ENCODE peak calls at places on chromosomes 12 and 14, in four cellular contexts. B, I, W and F are unnamed samples.

GRCh38 chr12:5739862-5740370 is 205.1 kb downstream of the ANO2 start:
- DNase-seq in B (no peak), I (no peak), W (no peak), F (no peak)

GRCh38 chr12:1594295-1595025 is at the start of gene FBXL14:
- DNase-seq in B (no peak), I (peak; percentile 91), W (peak; percentile 70), F (peak; percentile 61)

GRCh38 chr14:100680439-100681051 is 46.1 kb upstream of the DLK1 start:
- DNase-seq in B (no peak), I (peak; percentile 66), W (no peak), F (no peak)

GRCh38 chr12:120688527-120689071 is 1.6 kb downstream of the MLEC start:
- DNase-seq in B (no peak), I (peak; percentile 31), W (no peak), F (no peak)

GRCh38 chr14:29144598-29144997 is 378.0 kb downstream of the FOXG1 start:
- DNase-seq in B (no peak), I (no peak), W (no peak), F (no peak)

GRCh38 chr12:50764116-50764860 is 387 bp downstream of the ATF1 start:
- DNase-seq in B (no peak), I (no peak), W (peak; percentile 63), F (peak; percentile 82)

GRCh38 chr12:74321381-74321780 is 216.3 kb upstream of the ATXN7L3B start:
- DNase-seq in B (no peak), I (no peak), W (no peak), F (no peak)

GRCh38 chr12:77058740-77059139 is 6.6 kb downstream of the E2F7 start:
- DNase-seq in B (no peak), I (no peak), W (no peak), F (no peak)

GRCh38 chr12:93447555-93448265 is 6.0 kb upstream of the UBE2N start:
- DNase-seq in B (no peak), I (no peak), W (no peak), F (no peak)

GRCh38 chr12:6791931-6792520 is 2.7 kb downstream of the CD4 start:
- DNase-seq in B (no peak), I (no peak), W (no peak), F (no peak)

GRCh38 chr12:108833355-108833733 is 24.0 kb downstream of the SSH1 start:
- DNase-seq in B (no peak), I (no peak), W (no peak), F (no peak)

GRCh38 chr14:80425686-80426085 is 214.4 kb upstream of the DIO2 start:
- DNase-seq in B (no peak), I (no peak), W (no peak), F (no peak)

GRCh38 chr12:95116773-95117172 is 43.4 kb upstream of the NR2C1 start:
- DNase-seq in B (peak; percentile 16), I (no peak), W (no peak), F (no peak)

GRCh38 chr14:92877757-92878431 is 45.1 kb upstream of the CHGA start:
- DNase-seq in B (no peak), I (no peak), W (no peak), F (no peak)

GRCh38 chr12:50258167-50258551 is 25.2 kb downstream of the LIMA1 start:
- DNase-seq in B (no peak), I (no peak), W (no peak), F (no peak)

GRCh38 chr12:125519026-125519651 is 453.9 kb downstream of the AACS start:
- DNase-seq in B (no peak), I (no peak), W (no peak), F (no peak)

GRCh38 chr12:60421741-60422140 is 825.9 kb downstream of the SLC16A7 start:
- DNase-seq in B (no peak), I (no peak), W (no peak), F (no peak)

GRCh38 chr12:104687823-104688573 is 231.2 kb downstream of the CHST11 start:
- DNase-seq in B (no peak), I (no peak), W (peak; percentile 76), F (no peak)

GRCh38 chr12:120640840-120641833 is 711 bp downstream of the CABP1 start:
- DNase-seq in B (no peak), I (peak; percentile 70), W (no peak), F (peak; percentile 59)

GRCh38 chr12:56387152-56387551 is 24.5 kb upstream of the APOF start:
- DNase-seq in B (no peak), I (peak; percentile 38), W (no peak), F (no peak)

GRCh38 chr12:33708935-33709334 is 269.3 kb upstream of the SYT10 start:
- DNase-seq in B (no peak), I (no peak), W (no peak), F (no peak)

GRCh38 chr12:118391836-118392235 is 15.5 kb downstream of the SUDS3 start:
- DNase-seq in B (no peak), I (no peak), W (no peak), F (no peak)

GRCh38 chr12:117072736-117073475 is 26.3 kb downstream of the TESC start:
- DNase-seq in B (no peak), I (no peak), W (no peak), F (no peak)

DNA sequence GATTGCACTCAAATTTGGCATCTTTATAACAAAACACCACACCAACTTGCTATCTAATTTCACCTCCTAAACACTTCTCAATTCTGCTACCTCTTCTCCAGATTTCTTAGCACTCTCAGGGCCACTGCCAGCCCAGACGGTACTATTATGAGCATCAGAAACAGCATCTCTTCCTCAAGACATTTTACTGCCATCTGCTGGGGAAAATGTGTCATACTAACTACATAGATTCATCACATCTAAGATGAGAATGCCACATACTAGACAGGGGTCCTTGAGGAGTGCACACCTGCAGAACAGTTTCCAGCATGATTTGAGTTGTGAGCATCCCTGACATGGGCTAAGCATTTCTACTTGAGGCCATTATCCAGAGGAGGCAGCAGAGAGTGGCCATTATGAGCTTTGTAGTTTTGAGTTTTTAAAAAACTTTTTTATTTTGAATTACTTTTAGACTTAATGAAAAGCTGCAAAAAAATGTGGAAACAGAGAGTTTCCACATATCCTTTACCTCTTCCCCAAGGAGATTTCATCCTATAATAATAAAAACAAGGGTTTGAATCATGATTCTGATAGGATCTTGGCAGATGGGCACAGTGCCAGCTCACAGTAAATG is 15.1 kb upstream of the GRIP1 start:
- DNase-seq in B (peak; percentile 23), I (peak; percentile 63), W (peak; percentile 30), F (peak; percentile 10)
- TF ChIP-seq SPI1 in B (no peak), I (no peak), W (no peak), F (no peak)

GRCh38 chr14:48247972-48248371 is 572.6 kb upstream of the MDGA2 start:
- DNase-seq in B (no peak), I (no peak), W (no peak), F (no peak)
- TF ChIP-seq SPI1 in B (no peak), I (no peak), W (no peak), F (no peak)

DNA sequence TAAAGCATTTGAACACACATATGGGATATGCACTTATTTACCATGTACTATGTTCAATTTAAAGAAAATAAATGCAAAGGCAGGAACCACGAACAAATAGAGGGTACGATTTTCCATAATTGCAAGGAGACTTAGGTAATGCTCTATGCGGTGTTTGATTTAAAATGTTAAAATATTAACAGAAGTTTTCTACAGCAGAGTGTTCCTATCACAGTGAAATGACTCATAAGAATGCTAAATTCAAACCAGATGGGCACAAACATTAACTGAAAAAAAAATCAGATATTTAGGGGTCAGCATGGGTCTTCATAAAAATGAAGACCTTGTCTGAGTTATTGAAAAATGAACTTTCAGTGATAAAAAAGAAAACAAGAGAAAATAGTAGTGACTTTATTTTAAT is 65.4 kb downstream of the LLPH start:
- DNase-seq in B (no peak), I (no peak), W (no peak), F (no peak)
- TF ChIP-seq SPI1 in B (no peak), I (no peak), W (no peak), F (no peak)

GRCh38 chr14:32197919-32198318 is 3.9 kb upstream of the RNU6-7 start:
- DNase-seq in B (no peak), I (no peak), W (no peak), F (no peak)
- TF ChIP-seq SPI1 in B (no peak), I (no peak), W (no peak), F (no peak)

GRCh38 chr14:21634840-21635239 is at the start of gene OR10G2:
- DNase-seq in B (no peak), I (no peak), W (no peak), F (no peak)

GRCh38 chr14:21626491-21627230 is 8.1 kb downstream of the OR10G2 start:
- DNase-seq in B (no peak), I (no peak), W (no peak), F (no peak)

GRCh38 chr14:21631084-21631483 is 3.7 kb downstream of the OR10G2 start:
- DNase-seq in B (no peak), I (no peak), W (no peak), F (no peak)
- TF ChIP-seq SPI1 in B (no peak), I (no peak), W (no peak), F (no peak)

GRCh38 chr14:105486974-105487448 is 325 bp downstream of the CRIP1 start:
- DNase-seq in B (no peak), I (no peak), W (no peak), F (no peak)
- TF ChIP-seq SPI1 in B (no peak), I (no peak), W (no peak), F (no peak)

DNA sequence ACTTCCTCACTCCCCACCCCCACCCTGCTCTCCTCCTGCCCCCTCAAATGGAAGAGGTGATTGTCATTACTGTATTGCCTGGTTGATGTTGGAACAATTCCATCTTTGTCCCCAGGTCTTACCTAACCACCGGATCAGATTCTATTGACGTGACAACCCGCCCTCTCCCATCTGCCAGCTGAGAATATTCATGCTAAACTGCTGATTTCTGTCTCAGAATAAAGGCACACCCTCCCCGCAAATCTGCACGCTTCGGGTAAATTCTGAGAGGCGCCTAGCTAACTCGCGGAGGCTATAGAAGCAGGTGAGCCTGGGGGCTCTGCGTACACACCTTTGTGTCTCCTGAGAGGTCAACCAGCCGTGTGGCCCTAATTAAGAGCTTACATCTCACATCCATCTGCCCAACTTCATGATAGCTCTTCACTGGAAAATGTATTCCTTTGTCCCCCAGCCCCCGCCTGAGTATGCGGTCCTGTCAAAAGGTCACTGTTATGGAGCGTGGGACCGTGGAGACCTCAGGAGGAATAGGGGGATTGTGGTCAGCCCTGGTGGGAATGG is 1054.3 kb downstream of the VRK1 start:
- DNase-seq in B (no peak), I (no peak), W (no peak), F (no peak)
- TF ChIP-seq SPI1 in B (no peak), I (no peak), W (no peak), F (no peak)

GRCh38 chr14:54348923-54349615 is 47.7 kb upstream of the CDKN3 start:
- DNase-seq in B (no peak), I (no peak), W (no peak), F (no peak)
- TF ChIP-seq SPI1 in B (no peak), I (no peak), W (no peak), F (no peak)